ENCODE peak calls at places on chromosome 16, in ten cellular contexts. X is GM12892, C is hepatic stellate cell, A is heart left ventricle, K is NCI-H524, V is neural crest cell, J is NCI-H1436, U is HT1080, R is B cell, H is NCI-H2081. L is an unnamed sample.

GRCh38 chr16:78501744-78502143 is 402.3 kb downstream of the WWOX start:
- DNase-seq in H (no peak), C (no peak), U (no peak), J (no peak), R (no peak), A (no peak), X (no peak), K (no peak), V (no peak), L (no peak)

GRCh38 chr16:54930034-54930938 is at the start of gene IRX5:
- DNase-seq in A (peak), K (peak), J (peak), V (peak), H (peak), C (peak), U (peak), R (no peak), X (peak), L (peak)

GRCh38 chr16:64362193-64362592 is 759.7 kb downstream of the CDH11 start:
- DNase-seq in J (no peak), A (no peak), H (no peak), K (no peak), V (no peak), R (no peak), X (no peak), C (no peak), U (peak), L (no peak)

GRCh38 chr16:31351937-31352315 is 3.0 kb upstream of the ITGAX start:
- DNase-seq in K (no peak), R (peak), J (no peak), U (peak), C (no peak), X (no peak), H (no peak), V (no peak), A (no peak), L (no peak)

GRCh38 chr16:47503936-47504335 is 42.8 kb downstream of the PHKB start:
- DNase-seq in X (no peak), H (no peak), R (no peak), C (no peak), V (no peak), U (peak), J (no peak), A (no peak), K (no peak), L (no peak)

GRCh38 chr16:70159355-70160348 is 13.9 kb upstream of the CLEC18C start:
- DNase-seq in H (no peak), A (no peak), J (no peak), R (no peak), V (no peak), U (peak), X (no peak), C (peak), K (no peak), L (no peak)

GRCh38 chr16:280552-280951 is at the start of gene ARHGDIG:
- DNase-seq in R (no peak), V (no peak), K (no peak), C (no peak), U (no peak), H (no peak), A (no peak), J (no peak), X (no peak), L (no peak)

GRCh38 chr16:10990378-10990777 is 46.0 kb downstream of the CLEC16A start:
- DNase-seq in J (no peak), A (no peak), R (no peak), C (no peak), V (no peak), X (no peak), H (no peak), U (no peak), K (no peak), L (no peak)

GRCh38 chr16:11721781-11722467 is 20.7 kb downstream of the TXNDC11 start:
- DNase-seq in R (no peak), C (no peak), A (no peak), J (no peak), U (no peak), K (no peak), H (no peak), V (no peak), X (no peak), L (no peak)

GRCh38 chr16:28984619-28985135 is at the start of gene LAT:
- DNase-seq in J (peak), A (no peak), U (peak), V (no peak), C (no peak), R (no peak), K (no peak), H (no peak), X (no peak), L (no peak)

GRCh38 chr16:3020247-3020603 is at the start of gene TNFRSF12A:
- DNase-seq in U (no peak), V (peak), H (peak), A (peak), X (peak), R (peak), K (peak), J (peak), C (peak), L (peak)